ENCODE peak calls at places on chromosomes 13 and 19, in four cellular contexts. One of them, this sample, is unnamed.

GRCh38 chr19:3453840-3454239 is 26.5 kb downstream of the SMIM24 start:
- DNase-seq in HepG2: no peak
- DNase-seq in K562: no peak
- DNase-seq in GM12878: no peak
- DNase-seq in this sample: no peak

GRCh38 chr13:77513719-77514335 is 21.7 kb upstream of the SCEL start:
- DNase-seq in HepG2: no peak
- DNase-seq in K562: no peak
- DNase-seq in GM12878: no peak
- DNase-seq in this sample: no peak

GRCh38 chr13:32008518-32009175 is 22.9 kb upstream of the FRY start:
- DNase-seq in K562: no peak
- DNase-seq in GM12878: no peak
- DNase-seq in HepG2: no peak
- DNase-seq in this sample: no peak

GRCh38 chr13:103431880-103432279 is 365.7 kb upstream of the SLC10A2 start:
- DNase-seq in HepG2: no peak
- DNase-seq in GM12878: no peak
- DNase-seq in K562: no peak
- DNase-seq in this sample: no peak

GRCh38 chr19:1284293-1284978 is 1.2 kb upstream of the EFNA2 start:
- DNase-seq in K562: no peak
- DNase-seq in HepG2: no peak
- DNase-seq in GM12878: no peak
- DNase-seq in this sample: no peak

GRCh38 chr13:92175330-92175729 is 776.9 kb downstream of the GPC5 start:
- DNase-seq in K562: peak
- DNase-seq in GM12878: no peak
- DNase-seq in HepG2: peak
- DNase-seq in this sample: peak

GRCh38 chr19:2720777-2721569 is at the start of gene DIRAS1:
- DNase-seq in HepG2: no peak
- DNase-seq in GM12878: no peak
- DNase-seq in K562: peak
- DNase-seq in this sample: peak

GRCh38 chr13:46961719-46962118 is 64.9 kb upstream of the HTR2A start:
- DNase-seq in K562: no peak
- DNase-seq in HepG2: no peak
- DNase-seq in GM12878: peak
- DNase-seq in this sample: peak

GRCh38 chr19:54164369-54165068 is 5.0 kb upstream of the LENG1 start:
- DNase-seq in K562: peak
- DNase-seq in HepG2: no peak
- DNase-seq in GM12878: no peak
- DNase-seq in this sample: peak

GRCh38 chr13:35255241-35255640 is 221.2 kb downstream of the MAB21L1 start:
- DNase-seq in GM12878: no peak
- DNase-seq in K562: no peak
- DNase-seq in HepG2: no peak
- DNase-seq in this sample: no peak

GRCh38 chr13:21014666-21015170 is 46.7 kb downstream of the LATS2 start:
- DNase-seq in GM12878: no peak
- DNase-seq in HepG2: peak
- DNase-seq in K562: no peak
- DNase-seq in this sample: no peak

GRCh38 chr13:79477968-79478367 is 3.0 kb upstream of the NDFIP2 start:
- DNase-seq in GM12878: no peak
- DNase-seq in HepG2: no peak
- DNase-seq in K562: no peak
- DNase-seq in this sample: no peak

GRCh38 chr19:40750285-40751064 is at the start of gene ACTMAP:
- DNase-seq in K562: peak
- DNase-seq in HepG2: peak
- DNase-seq in GM12878: peak
- DNase-seq in this sample: peak

GRCh38 chr13:44660050-44660449 is 83.9 kb upstream of the TSC22D1 start:
- DNase-seq in K562: no peak
- DNase-seq in HepG2: no peak
- DNase-seq in GM12878: no peak
- DNase-seq in this sample: no peak

GRCh38 chr19:33434886-33435705 is 61.6 kb downstream of the CEBPG start:
- DNase-seq in K562: no peak
- DNase-seq in HepG2: no peak
- DNase-seq in GM12878: no peak
- DNase-seq in this sample: no peak

GRCh38 chr13:46071590-46072249 is 19.2 kb upstream of the ZC3H13 start:
- DNase-seq in K562: no peak
- DNase-seq in HepG2: peak
- DNase-seq in GM12878: peak
- DNase-seq in this sample: no peak

GRCh38 chr13:39600766-39601165 is 2.2 kb downstream of the LHFPL6 start:
- DNase-seq in GM12878: no peak
- DNase-seq in HepG2: no peak
- DNase-seq in K562: no peak
- DNase-seq in this sample: no peak

GRCh38 chr13:27919934-27920676 is at the start of gene PDX1:
- DNase-seq in K562: no peak
- DNase-seq in HepG2: no peak
- DNase-seq in GM12878: no peak
- DNase-seq in this sample: peak

GRCh38 chr19:13902993-13903555 is 2.8 kb downstream of the BRME1 start:
- DNase-seq in K562: no peak
- DNase-seq in HepG2: no peak
- DNase-seq in GM12878: no peak
- DNase-seq in this sample: no peak

GRCh38 chr13:46197299-46197975 is 14.3 kb upstream of the LRRC63 start:
- DNase-seq in HepG2: no peak
- DNase-seq in K562: no peak
- DNase-seq in GM12878: no peak
- DNase-seq in this sample: no peak

GRCh38 chr13:59982631-59983382 is 180.9 kb downstream of the DIAPH3 start:
- DNase-seq in GM12878: no peak
- DNase-seq in K562: no peak
- DNase-seq in HepG2: no peak
- DNase-seq in this sample: no peak

GRCh38 chr19:30086916-30087315 is 144.9 kb downstream of the URI1 start:
- DNase-seq in K562: no peak
- DNase-seq in HepG2: no peak
- DNase-seq in GM12878: no peak
- DNase-seq in this sample: no peak

DNA sequence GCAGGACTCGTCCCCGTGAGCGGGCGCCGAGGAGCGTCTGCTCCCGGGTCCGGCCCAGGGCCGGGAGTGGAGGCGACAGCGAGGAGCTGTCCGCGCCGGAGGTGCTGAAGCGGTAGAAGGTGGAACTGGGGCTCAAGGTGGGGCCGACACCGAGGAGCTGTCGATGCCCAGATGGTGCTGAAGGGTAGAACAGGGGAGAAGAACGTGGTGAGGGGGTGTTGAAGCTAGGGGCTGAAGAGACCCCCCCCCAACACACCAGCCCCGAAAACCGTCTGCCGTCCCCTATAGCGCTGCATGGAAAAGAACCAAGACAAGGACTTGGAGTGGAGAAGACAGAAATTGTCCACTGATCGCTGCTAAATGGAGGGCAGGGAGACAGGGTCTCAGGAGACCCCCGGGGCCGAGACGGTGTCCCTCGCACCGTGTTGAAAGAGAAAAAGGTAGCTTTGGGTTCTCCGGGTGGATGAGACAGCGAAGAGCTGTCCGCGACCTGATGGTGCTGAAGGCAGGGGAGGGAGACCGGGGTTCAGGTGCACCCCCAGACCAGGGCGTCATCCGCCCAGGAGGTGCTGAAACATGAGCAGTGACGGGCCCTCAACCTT is 7.1 kb upstream of the PDE4C start:
- DNase-seq in K562: peak
- DNase-seq in HepG2: peak
- DNase-seq in GM12878: no peak
- DNase-seq in this sample: peak
- TF ChIP-seq TARDBP in K562: no peak
- TF ChIP-seq TARDBP in HepG2: no peak
- TF ChIP-seq TARDBP in GM12878: no peak
- TF ChIP-seq TARDBP in this sample: no peak

GRCh38 chr19:5719961-5720790 is at the start of the genes CATSPERD and LONP1:
- DNase-seq in K562: peak
- DNase-seq in HepG2: peak
- DNase-seq in GM12878: peak
- DNase-seq in this sample: peak

GRCh38 chr19:5718579-5719273 is 1.2 kb downstream of the LONP1 start:
- DNase-seq in GM12878: peak
- DNase-seq in HepG2: peak
- DNase-seq in K562: peak
- DNase-seq in this sample: no peak

GRCh38 chr19:5719274-5719960 is 529 bp downstream of the LONP1 start:
- DNase-seq in GM12878: no peak
- DNase-seq in K562: peak
- DNase-seq in HepG2: no peak
- DNase-seq in this sample: no peak

GRCh38 chr19:5717215-5717614 is 2.7 kb downstream of the LONP1 start:
- DNase-seq in K562: no peak
- DNase-seq in HepG2: no peak
- DNase-seq in GM12878: no peak
- DNase-seq in this sample: no peak

DNA sequence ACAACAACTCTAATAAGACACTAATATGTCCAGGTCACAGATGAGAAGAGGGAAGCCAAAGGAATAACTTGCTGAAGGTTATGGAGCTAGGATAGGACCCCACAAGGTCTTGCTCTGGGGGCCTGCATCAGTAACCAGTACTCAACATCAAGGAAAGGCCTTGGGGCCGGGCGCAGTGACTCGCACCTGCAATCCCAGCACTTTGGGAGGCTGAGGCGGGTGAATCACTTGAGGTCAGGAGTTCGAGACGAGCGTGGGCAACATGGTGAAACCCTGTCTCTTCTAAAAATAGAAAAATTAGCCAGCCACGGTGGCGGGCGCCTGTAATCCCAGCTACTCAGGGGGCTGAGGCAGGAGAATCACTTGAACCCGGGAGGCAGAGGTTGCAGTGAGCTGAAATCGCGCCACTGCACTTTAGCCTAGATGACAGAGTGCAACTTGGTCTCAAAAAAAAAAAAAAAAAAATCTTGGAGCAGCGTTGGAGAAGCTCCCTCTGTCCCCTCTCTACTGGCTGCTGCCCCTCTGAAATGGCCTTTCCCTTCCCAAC is 1.8 kb downstream of the LONP1 start:
- DNase-seq in HepG2: no peak
- DNase-seq in GM12878: no peak
- DNase-seq in K562: no peak
- DNase-seq in this sample: no peak
- TF ChIP-seq FOXK2 in HepG2: no peak
- TF ChIP-seq FOXK2 in GM12878: no peak
- TF ChIP-seq FOXK2 in K562: peak
- TF ChIP-seq FOXK2 in this sample: no peak

GRCh38 chr13:71659427-71659826 is 207.6 kb downstream of the DACH1 start:
- DNase-seq in HepG2: no peak
- DNase-seq in K562: no peak
- DNase-seq in GM12878: no peak
- DNase-seq in this sample: no peak

GRCh38 chr13:71663431-71663830 is 203.6 kb downstream of the DACH1 start:
- DNase-seq in GM12878: no peak
- DNase-seq in HepG2: no peak
- DNase-seq in K562: no peak
- DNase-seq in this sample: no peak

DNA sequence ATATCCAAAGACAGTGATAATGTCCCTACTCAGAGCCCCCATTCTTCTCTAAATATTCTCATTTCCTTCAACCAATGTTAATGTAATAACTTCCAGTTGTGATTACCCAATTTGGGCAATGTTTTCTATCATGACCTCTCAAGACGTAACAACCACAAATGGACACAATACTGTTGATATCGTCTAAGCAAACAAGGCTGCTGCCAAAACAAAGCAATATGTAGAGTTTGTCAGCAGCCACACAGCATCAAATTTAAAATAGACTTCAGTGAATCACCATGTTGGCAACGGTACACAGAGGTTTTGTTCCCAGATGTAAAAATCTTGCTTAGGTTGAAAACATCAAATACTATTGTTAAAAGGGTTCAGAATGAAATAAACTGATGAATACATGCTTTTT is 205.1 kb downstream of the DACH1 start:
- DNase-seq in GM12878: no peak
- DNase-seq in K562: no peak
- DNase-seq in HepG2: no peak
- DNase-seq in this sample: no peak
- TF ChIP-seq TARDBP in GM12878: no peak
- TF ChIP-seq TARDBP in K562: no peak
- TF ChIP-seq TARDBP in HepG2: no peak
- TF ChIP-seq TARDBP in this sample: no peak

DNA sequence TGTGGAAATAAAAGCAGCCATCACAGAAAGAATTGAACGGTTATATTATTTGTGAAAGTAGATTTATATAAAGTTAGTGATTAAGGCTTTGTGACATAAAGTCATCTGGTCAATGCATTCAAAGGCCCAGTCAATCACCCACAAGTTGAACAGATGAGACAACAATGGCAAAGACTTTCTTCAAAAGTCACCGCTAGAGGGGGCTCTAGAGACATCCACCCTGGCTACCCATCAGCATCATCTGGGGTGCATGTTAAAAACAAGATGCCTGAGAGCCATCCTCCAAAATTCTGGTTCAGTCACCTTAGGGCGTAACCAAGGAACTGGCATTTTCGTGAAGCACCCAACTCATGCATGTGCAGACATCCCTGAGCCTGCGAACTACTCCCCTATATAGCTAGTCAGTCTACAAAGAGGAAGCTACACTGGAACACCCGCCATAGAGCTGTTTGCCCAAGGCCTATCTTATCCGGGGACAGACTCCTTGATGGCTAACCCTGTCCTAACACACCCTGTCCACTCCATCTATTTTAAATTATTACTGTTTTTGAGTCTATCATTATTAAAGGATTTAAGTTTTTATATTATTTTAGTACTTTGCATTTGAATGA is 970.5 kb downstream of the UQCRFS1 start:
- DNase-seq in K562: peak
- DNase-seq in HepG2: no peak
- DNase-seq in GM12878: no peak
- DNase-seq in this sample: peak
- TF ChIP-seq FOXK2 in K562: no peak
- TF ChIP-seq FOXK2 in HepG2: no peak
- TF ChIP-seq FOXK2 in GM12878: no peak
- TF ChIP-seq FOXK2 in this sample: no peak

DNA sequence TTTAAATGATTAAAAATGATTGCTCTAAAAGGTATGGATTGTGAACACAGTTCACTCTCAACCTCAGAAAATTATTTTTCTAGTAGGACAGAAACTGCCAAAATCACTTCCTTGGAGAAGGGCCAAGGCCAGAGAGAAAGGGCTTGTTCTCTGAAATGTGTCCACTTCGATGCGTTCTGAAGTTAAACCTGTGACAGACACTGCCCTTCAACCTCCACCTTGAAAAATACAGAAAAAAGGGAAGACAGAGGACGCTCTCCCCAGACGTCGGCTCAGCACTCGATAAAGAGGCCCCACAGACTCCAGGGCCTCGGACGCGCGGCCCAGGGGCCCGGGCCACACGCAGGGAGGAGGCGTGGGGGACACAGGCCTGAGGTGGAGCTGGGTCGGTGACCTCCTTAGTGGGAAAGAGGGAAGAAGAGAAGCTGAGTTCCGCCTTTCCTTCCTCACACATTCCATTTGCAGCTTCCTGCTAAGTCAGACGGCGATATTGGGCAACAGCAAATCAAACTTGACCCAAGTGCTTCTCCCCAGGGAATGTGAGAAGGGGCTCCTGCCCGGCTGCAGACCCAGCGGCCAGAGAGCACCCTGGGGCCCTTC is 63.6 kb downstream of the RASA3 start:
- DNase-seq in HepG2: no peak
- DNase-seq in GM12878: no peak
- DNase-seq in K562: no peak
- DNase-seq in this sample: no peak
- TF ChIP-seq TARDBP in HepG2: no peak
- TF ChIP-seq TARDBP in GM12878: no peak
- TF ChIP-seq TARDBP in K562: no peak
- TF ChIP-seq TARDBP in this sample: no peak